ENCODE peak calls at places on chromosomes 3 and 15, in four cellular contexts. F, W, H and D are unnamed samples.

GRCh38 chr3:112926000-112926399 is 48.9 kb downstream of the CD200R1 start:
- DNase-seq in F (no peak), W (no peak), H (no peak), D (no peak)

GRCh38 chr15:40264321-40265153 is 18.3 kb downstream of the ANKRD63 start:
- DNase-seq in F (no peak), W (no peak), H (peak; percentile 29), D (no peak)

GRCh38 chr15:85741662-85742061 is 53.1 kb downstream of the KLHL25 start:
- DNase-seq in F (no peak), W (no peak), H (no peak), D (no peak)

GRCh38 chr3:129015388-129016105 is 14.4 kb downstream of the EFCC1 start:
- DNase-seq in F (no peak), W (no peak), H (peak; percentile 49), D (no peak)

GRCh38 chr15:44312108-44312507 is 23.6 kb downstream of the GOLM2 start:
- DNase-seq in F (no peak), W (no peak), H (no peak), D (no peak)

GRCh38 chr15:93210995-93211394 is 122.0 kb upstream of the RGMA start:
- DNase-seq in F (no peak), W (no peak), H (no peak), D (no peak)

GRCh38 chr3:101193957-101194356 is 126.4 kb downstream of the IMPG2 start:
- DNase-seq in F (no peak), W (no peak), H (no peak), D (no peak)

GRCh38 chr3:31955581-31955980 is 25.5 kb downstream of the OSBPL10 start:
- DNase-seq in F (no peak), W (no peak), H (no peak), D (no peak)

GRCh38 chr15:73573572-73573971 is 59.6 kb downstream of the NPTN start:
- DNase-seq in F (no peak), W (no peak), H (no peak), D (no peak)

GRCh38 chr3:191068946-191069813 is 129.9 kb upstream of the OSTN start:
- DNase-seq in F (no peak), W (no peak), H (no peak), D (no peak)

GRCh38 chr3:100149713-100150112 is 35.4 kb upstream of the FILIP1L start:
- DNase-seq in F (no peak), W (no peak), H (no peak), D (no peak)

GRCh38 chr3:111369953-111370352 is 172.0 kb upstream of the CD96 start:
- DNase-seq in F (no peak), W (no peak), H (no peak), D (no peak)

GRCh38 chr3:167936010-167936409 is 159.7 kb downstream of the GOLIM4 start:
- DNase-seq in F (no peak), W (no peak), H (no peak), D (no peak)

GRCh38 chr3:134426660-134427181 is 52.5 kb upstream of the AMOTL2 start:
- DNase-seq in F (no peak), W (no peak), H (no peak), D (no peak)

GRCh38 chr3:43852066-43852465 is 161.3 kb downstream of the ABHD5 start:
- DNase-seq in F (no peak), W (no peak), H (no peak), D (no peak)

GRCh38 chr3:25661694-25662455 is 2.8 kb downstream of the TOP2B start:
- DNase-seq in F (no peak), W (no peak), H (no peak), D (no peak)

GRCh38 chr15:60184579-60184978 is 180.5 kb downstream of the FOXB1 start:
- DNase-seq in F (no peak), W (no peak), H (no peak), D (no peak)

GRCh38 chr3:23203651-23204111 is 554 bp downstream of the UBE2E2 start:
- DNase-seq in F (peak; percentile 31), W (no peak), H (no peak), D (peak; percentile 27)

GRCh38 chr3:133595341-133595740 is 21.9 kb downstream of the CDV3 start:
- DNase-seq in F (no peak), W (no peak), H (no peak), D (no peak)

GRCh38 chr3:192570757-192571156 is 156.6 kb downstream of the FGF12 start:
- DNase-seq in F (no peak), W (no peak), H (no peak), D (peak; percentile 5)

GRCh38 chr3:115825046-115825445 is 201.7 kb downstream of the GAP43 start:
- DNase-seq in F (no peak), W (peak; percentile 55), H (no peak), D (no peak)

GRCh38 chr3:121654493-121655385 is 6.0 kb downstream of the HCLS1 start:
- DNase-seq in F (no peak), W (no peak), H (no peak), D (no peak)

GRCh38 chr3:55189359-55189801 is 261.5 kb upstream of the LRTM1 start:
- DNase-seq in F (no peak), W (no peak), H (no peak), D (no peak)

GRCh38 chr3:12393894-12394293 is 90.4 kb upstream of the TSEN2 start:
- DNase-seq in F (no peak), W (no peak), H (no peak), D (no peak)

GRCh38 chr15:89735773-89736172 is 15.3 kb downstream of the MESP1 start:
- DNase-seq in F (no peak), W (no peak), H (no peak), D (no peak)

GRCh38 chr15:82808634-82809041 is 790 bp upstream of the WHAMM start:
- DNase-seq in F (no peak), W (peak; percentile 11), H (no peak), D (no peak)

GRCh38 chr3:186640473-186640818 is 247 bp downstream of the FETUB start:
- DNase-seq in F (no peak), W (no peak), H (no peak), D (no peak)

GRCh38 chr3:14405120-14405885 is 2.9 kb downstream of the SLC6A6 start:
- DNase-seq in F (no peak), W (no peak), H (no peak), D (no peak)

DNA sequence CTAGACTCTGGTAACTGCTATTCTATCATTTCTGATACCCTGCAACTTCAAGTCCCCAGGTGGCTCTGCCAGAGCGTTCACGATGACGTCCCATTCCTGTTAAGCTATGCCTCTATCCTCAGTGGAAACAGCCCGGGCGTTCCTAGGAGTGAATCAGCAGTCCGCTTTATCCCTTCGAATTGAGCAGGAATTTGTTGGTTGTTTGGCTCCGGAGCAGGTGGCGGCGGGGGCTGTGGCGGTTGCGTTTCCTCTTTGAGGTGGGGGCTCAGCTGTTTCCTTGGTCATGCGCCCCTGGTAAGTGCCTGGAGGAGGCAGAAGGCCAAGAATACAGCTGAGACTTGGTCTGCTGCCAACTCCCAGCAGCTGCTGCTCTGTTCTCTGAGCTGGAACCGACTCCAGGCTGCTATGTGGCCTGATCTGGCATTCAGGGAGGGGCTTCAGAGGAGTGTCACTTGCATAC is 25.2 kb downstream of the ARPP21 start:
- DNase-seq in F (peak; percentile 32), W (no peak), H (no peak), D (no peak)
- TF ChIP-seq ELF4 in F (no peak), W (no peak), H (no peak), D (no peak)

GRCh38 chr3:174342941-174343431 is 516.1 kb upstream of the NAALADL2 start:
- DNase-seq in F (no peak), W (no peak), H (no peak), D (no peak)

GRCh38 chr3:174336774-174337173 is 522.4 kb upstream of the NAALADL2 start:
- DNase-seq in F (no peak), W (no peak), H (no peak), D (no peak)

GRCh38 chr3:174337227-174337626 is 521.9 kb upstream of the NAALADL2 start:
- DNase-seq in F (no peak), W (no peak), H (no peak), D (no peak)

GRCh38 chr3:174342206-174342605 is 516.9 kb upstream of the NAALADL2 start:
- DNase-seq in F (no peak), W (no peak), H (no peak), D (no peak)

DNA sequence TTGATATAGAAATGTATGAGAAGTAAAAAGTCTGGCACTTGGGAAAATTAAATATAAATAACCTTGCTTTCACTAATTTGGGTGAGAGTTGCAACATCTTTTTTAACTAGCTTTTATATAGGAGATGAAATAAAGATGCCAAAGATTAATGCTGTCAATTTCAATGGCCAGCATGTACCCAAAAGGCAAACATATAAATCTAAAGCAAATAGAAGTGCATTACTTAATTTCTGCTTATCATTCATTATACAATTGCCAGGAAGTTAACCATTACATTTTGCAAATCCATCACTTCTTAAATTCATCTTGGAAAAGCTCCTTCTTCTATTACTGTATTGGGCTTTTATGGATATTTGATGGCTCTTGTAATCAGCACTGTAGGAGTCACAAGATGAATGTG is 518.1 kb upstream of the NAALADL2 start:
- DNase-seq in F (no peak), W (no peak), H (no peak), D (no peak)
- TF ChIP-seq ELF4 in F (no peak), W (no peak), H (no peak), D (no peak)

DNA sequence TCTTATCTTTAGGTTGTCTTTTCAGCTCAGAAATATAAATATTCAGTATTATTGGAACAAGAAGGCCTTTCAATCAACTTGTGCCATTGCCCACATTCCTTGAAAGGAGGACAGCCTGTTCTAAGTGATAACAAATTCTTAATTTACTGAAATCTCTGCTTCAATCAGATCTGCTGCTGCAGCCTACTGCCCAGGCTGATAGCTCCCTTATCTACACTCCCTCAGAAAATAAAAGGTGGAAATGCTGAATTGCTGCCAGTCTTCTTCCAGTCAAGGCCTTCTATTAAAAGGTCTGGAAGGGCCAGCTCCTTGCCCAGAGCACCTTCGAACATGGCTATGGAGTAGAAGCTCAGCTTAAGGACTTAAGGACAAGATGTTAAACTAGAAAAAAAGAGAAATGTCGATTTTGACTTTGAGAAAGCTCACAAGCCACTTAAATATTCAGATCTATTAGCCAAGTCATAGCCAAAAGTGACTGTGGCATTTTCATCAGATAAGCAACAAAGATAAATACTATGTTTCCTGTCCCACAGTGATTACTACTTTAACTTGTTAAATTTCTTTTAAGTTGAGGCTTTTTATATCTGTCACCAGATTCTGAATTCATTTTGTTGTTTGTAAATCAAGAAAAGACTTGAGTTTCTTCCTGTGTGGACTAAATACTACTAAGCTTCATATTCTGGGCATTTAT is 480.5 kb upstream of the CBLB start:
- DNase-seq in F (no peak), W (no peak), H (no peak), D (no peak)
- TF ChIP-seq ELF4 in F (no peak), W (no peak), H (no peak), D (no peak)

GRCh38 chr3:194287977-194288706 is 63.0 kb downstream of the CPN2 start:
- DNase-seq in F (peak; percentile 6), W (no peak), H (no peak), D (no peak)
- TF ChIP-seq ELF4 in F (no peak), W (no peak), H (no peak), D (no peak)

GRCh38 chr15:63608989-63609388 is 11.8 kb downstream of the FBXL22 start:
- DNase-seq in F (no peak), W (no peak), H (no peak), D (no peak)

GRCh38 chr15:63609448-63609847 is 12.3 kb downstream of the FBXL22 start:
- DNase-seq in F (no peak), W (no peak), H (no peak), D (no peak)

GRCh38 chr15:63610209-63610841 is 13.1 kb downstream of the FBXL22 start:
- DNase-seq in F (peak; percentile 78), W (peak; percentile 77), H (peak; percentile 73), D (peak; percentile 65)

GRCh38 chr15:63611217-63611616 is 14.0 kb downstream of the FBXL22 start:
- DNase-seq in F (no peak), W (no peak), H (no peak), D (no peak)

GRCh38 chr15:63612300-63612699 is 15.1 kb downstream of the FBXL22 start:
- DNase-seq in F (no peak), W (no peak), H (no peak), D (no peak)
- TF ChIP-seq ELF4 in F (no peak), W (no peak), H (no peak), D (no peak)